ENCODE peak calls at places on chromosomes 13 and 19, in nine cellular contexts. H is smooth muscle cell of the brain vasculature, T is stromal cell of bone marrow, N is GM04503, Q is epithelial cell of prostate, K is substantia nigra, D is hepatocyte, O is left ventricle myocardium superior, U is AG08396. M is an unnamed sample.

GRCh38 chr19:36032251-36033104 is at the start of gene CLIP3:
- DNase-seq in Q (no peak), O (peak), H (no peak), U (peak), N (no peak), K (peak), D (peak), T (no peak), M (no peak)

GRCh38 chr19:41351339-41352245 is 2.1 kb downstream of the TGFB1 start:
- DNase-seq in T (no peak), K (peak), O (peak), Q (no peak), N (no peak), U (peak), H (no peak), D (peak), M (no peak)

GRCh38 chr13:73945871-73946270 is 188.3 kb downstream of the KLF12 start:
- DNase-seq in Q (no peak), H (no peak), U (no peak), T (no peak), O (peak), K (no peak), N (no peak), D (no peak), M (no peak)

GRCh38 chr19:32570081-32570785 is 10.8 kb upstream of the PDCD5 start:
- DNase-seq in N (no peak), U (peak), H (no peak), D (peak), Q (no peak), K (peak), O (no peak), T (peak), M (peak)

GRCh38 chr13:36345438-36346221 is 564 bp downstream of the SPART start:
- DNase-seq in Q (no peak), T (peak), N (no peak), O (peak), U (peak), D (peak), H (peak), K (peak), M (peak)

GRCh38 chr19:10363789-10364281 is 16.5 kb downstream of the TYK2 start:
- DNase-seq in H (no peak), O (no peak), N (no peak), T (no peak), K (no peak), Q (no peak), D (no peak), U (no peak), M (no peak)

GRCh38 chr13:76473552-76474134 is 412.6 kb downstream of the KCTD12 start:
- DNase-seq in D (peak), U (peak), H (peak), N (peak), T (peak), O (peak), Q (peak), K (peak), M (peak)

GRCh38 chr13:47413112-47413511 is 516.3 kb upstream of the HTR2A start:
- DNase-seq in H (no peak), N (no peak), K (no peak), U (no peak), Q (no peak), T (no peak), D (no peak), O (no peak), M (no peak)

GRCh38 chr13:66612983-66613382 is 617.2 kb downstream of the PCDH9 start:
- DNase-seq in T (no peak), H (no peak), K (no peak), O (no peak), D (no peak), U (no peak), N (no peak), Q (no peak), M (no peak)

GRCh38 chr19:19224852-19225494 is 13.2 kb downstream of the NCAN start:
- DNase-seq in U (peak), K (no peak), N (peak), O (peak), H (no peak), T (no peak), Q (no peak), D (peak), M (no peak)

GRCh38 chr19:50817941-50818858 is 5.4 kb downstream of the KLK1 start:
- DNase-seq in H (no peak), D (peak), Q (no peak), O (peak), K (no peak), N (no peak), T (no peak), U (peak), M (no peak)

GRCh38 chr19:40119380-40119779 is 28.6 kb upstream of the ZNF780A start:
- DNase-seq in T (no peak), D (no peak), O (no peak), K (no peak), N (no peak), H (no peak), Q (no peak), U (no peak), M (no peak)

GRCh38 chr19:41792513-41793413 is 3.6 kb upstream of the CEACAM3 start:
- DNase-seq in O (peak), D (peak), H (no peak), T (peak), Q (peak), U (peak), N (peak), K (no peak), M (no peak)

GRCh38 chr13:98451676-98452105 is 125.2 kb downstream of the STK24 start:
- DNase-seq in N (no peak), D (no peak), U (no peak), K (peak), Q (no peak), T (peak), O (peak), H (peak), M (no peak)

GRCh38 chr13:102651392-102651791 is 43.5 kb downstream of the METTL21C start:
- DNase-seq in T (peak), N (peak), O (no peak), K (no peak), U (no peak), D (peak), H (no peak), Q (no peak), M (no peak)

GRCh38 chr13:48391257-48391656 is 21.7 kb downstream of the LPAR6 start:
- DNase-seq in D (no peak), O (no peak), H (no peak), U (no peak), K (no peak), T (no peak), Q (no peak), N (no peak), M (no peak)

GRCh38 chr19:16034958-16035560 is 41.2 kb upstream of the TPM4 start:
- DNase-seq in K (no peak), D (no peak), U (no peak), N (no peak), H (no peak), O (no peak), Q (no peak), T (no peak), M (no peak)

GRCh38 chr19:32224371-32225244 is 120.8 kb upstream of the ZNF507 start:
- DNase-seq in H (no peak), N (no peak), Q (no peak), K (peak), U (peak), D (peak), O (peak), T (peak), M (no peak)

GRCh38 chr13:46053162-46054012 is 841 bp upstream of the ZC3H13 start:
- DNase-seq in Q (no peak), T (no peak), U (no peak), K (no peak), N (no peak), H (no peak), D (no peak), O (no peak), M (no peak)

GRCh38 chr19:33395561-33396550 is 22.3 kb downstream of the CEBPG start:
- DNase-seq in H (no peak), N (no peak), O (peak), Q (no peak), K (no peak), U (peak), D (no peak), T (peak), M (no peak)

GRCh38 chr19:50214699-50215543 is 11.5 kb downstream of the MYH14 start:
- DNase-seq in U (no peak), T (no peak), H (no peak), O (no peak), D (peak), K (no peak), N (no peak), Q (peak), M (no peak)

GRCh38 chr19:18304194-18304495 is 18.7 kb downstream of the LSM4 start:
- DNase-seq in Q (no peak), T (no peak), H (no peak), N (no peak), U (no peak), O (peak), D (no peak), K (no peak), M (no peak)

GRCh38 chr19:5804516-5805464 is at the start of gene NRTN:
- DNase-seq in U (peak), H (no peak), N (no peak), D (peak), Q (no peak), T (no peak), K (no peak), O (no peak), M (no peak)

GRCh38 chr13:33931397-33931987 is 113.5 kb downstream of the RFC3 start:
- DNase-seq in T (peak), Q (no peak), O (no peak), D (peak), H (peak), N (no peak), U (peak), K (no peak), M (peak)

GRCh38 chr13:28623782-28624706 is 34.9 kb upstream of the POMP start:
- DNase-seq in T (no peak), U (no peak), O (no peak), H (no peak), N (no peak), Q (no peak), D (no peak), K (no peak), M (no peak)

GRCh38 chr19:54154603-54155345 is 4.7 kb downstream of the LENG1 start:
- DNase-seq in U (peak), T (no peak), O (no peak), Q (no peak), K (no peak), D (no peak), H (no peak), N (peak), M (no peak)

GRCh38 chr19:4707956-4708650 is 15.5 kb downstream of the DPP9 start:
- DNase-seq in K (no peak), N (no peak), D (no peak), O (peak), U (peak), Q (no peak), H (no peak), T (no peak), M (no peak)

GRCh38 chr19:39047076-39047475 is 14.7 kb upstream of the FBXO27 start:
- DNase-seq in K (no peak), N (no peak), U (no peak), Q (no peak), D (no peak), T (no peak), O (no peak), H (no peak), M (no peak)

GRCh38 chr19:15260939-15261338 is 28.7 kb upstream of the EPHX3 start:
- DNase-seq in N (no peak), D (no peak), K (no peak), T (no peak), U (peak), Q (no peak), O (no peak), H (no peak), M (no peak)

GRCh38 chr19:40549007-40549708 is 27.5 kb upstream of the SHKBP1 start:
- DNase-seq in U (peak), D (peak), K (no peak), O (peak), T (no peak), H (no peak), Q (no peak), N (no peak), M (no peak)

GRCh38 chr19:33503791-33504444 is 17.7 kb downstream of the PEPD start:
- DNase-seq in U (no peak), D (no peak), O (no peak), K (no peak), H (no peak), N (no peak), Q (no peak), T (no peak), M (no peak)

GRCh38 chr19:12194827-12195500 is 32.1 kb downstream of the ZNF136 start:
- DNase-seq in K (peak), U (peak), T (peak), D (no peak), H (no peak), Q (peak), N (no peak), O (peak), M (no peak)